ENCODE peak calls at places on chromosomes 16 and 17, in ten cellular contexts. N is right atrium auricular region; W is H9; V is esophagus squamous epithelium; F is CD8-positive, alpha-beta memory T cell; T is cardiac muscle cell; L is A549; J is Panc1; C is body of pancreas; K is heart right ventricle. Z is an unnamed sample. For H3K9me3, the result is how much of the 10 kb centered on the place peaks cover.

GRCh38 chr17:34246436-34246835 is 8.6 kb upstream of the CCL2 start:
- DNase-seq in N (no peak), W (no peak), V (no peak), F (no peak), T (no peak), L (no peak), J (no peak), C (peak), K (no peak), Z (no peak)

GRCh38 chr17:53428913-53429312 is 393.8 kb upstream of the KIF2B start:
- DNase-seq in N (no peak), W (no peak), V (no peak), F (no peak), T (no peak), L (no peak), J (no peak), C (no peak), K (no peak), Z (no peak)

GRCh38 chr16:12171206-12171605 is 194.7 kb downstream of the SNX29 start:
- DNase-seq in N (no peak), W (no peak), V (no peak), F (no peak), T (no peak), L (no peak), J (no peak), C (no peak), K (no peak), Z (no peak)

GRCh38 chr16:65672960-65673359 is 551.1 kb upstream of the CDH11 start:
- DNase-seq in N (no peak), W (no peak), V (no peak), F (no peak), T (no peak), L (no peak), J (no peak), C (no peak), K (no peak), Z (no peak)

GRCh38 chr17:42200702-42201101 is 6.4 kb upstream of the GHDC start:
- DNase-seq in N (peak), W (no peak), V (no peak), F (no peak), T (no peak), L (no peak), J (no peak), C (peak), K (peak), Z (no peak)

GRCh38 chr17:70683936-70684335 is 514.6 kb downstream of the KCNJ2 start:
- DNase-seq in N (no peak), W (no peak), V (no peak), F (no peak), T (no peak), L (no peak), J (no peak), C (no peak), K (no peak), Z (no peak)

GRCh38 chr17:47732399-47733046 is 513 bp upstream of the TBX21 start:
- DNase-seq in N (no peak), W (peak), V (no peak), F (no peak), T (no peak), L (no peak), J (no peak), C (no peak), K (no peak), Z (no peak)

GRCh38 chr17:61426482-61427304 is 25.5 kb upstream of the TBX4 start:
- DNase-seq in N (no peak), W (no peak), V (no peak), F (no peak), T (no peak), L (peak), J (no peak), C (no peak), K (no peak), Z (no peak)

GRCh38 chr17:81685108-81685507 is 1.3 kb downstream of the HGS start:
- DNase-seq in N (no peak), W (no peak), V (no peak), F (no peak), T (no peak), L (no peak), J (no peak), C (no peak), K (no peak), Z (no peak)

GRCh38 chr17:30950669-30951399 is 20.0 kb upstream of the RNF135 start:
- DNase-seq in N (peak), W (no peak), V (no peak), F (no peak), T (no peak), L (peak), J (no peak), C (peak), K (peak), Z (peak)

GRCh38 chr16:12262454-12263180 is 286.1 kb downstream of the SNX29 start:
- DNase-seq in N (no peak), W (no peak), V (no peak), F (no peak), T (no peak), L (peak), J (no peak), C (peak), K (no peak), Z (no peak)

GRCh38 chr17:77566566-77566965 is 391.9 kb upstream of the TNRC6C start:
- DNase-seq in N (no peak), W (no peak), V (no peak), F (no peak), T (no peak), L (no peak), J (no peak), C (no peak), K (no peak), Z (peak)

GRCh38 chr16:31200821-31201510 is 1.6 kb downstream of the PYCARD start:
- DNase-seq in N (no peak), W (no peak), V (no peak), F (peak), T (no peak), L (peak), J (no peak), C (no peak), K (no peak), Z (no peak)

GRCh38 chr17:2468270-2468669 is 43.4 kb downstream of the METTL16 start:
- DNase-seq in N (no peak), W (no peak), V (no peak), F (no peak), T (no peak), L (no peak), J (no peak), C (no peak), K (no peak), Z (no peak)

GRCh38 chr16:89143201-89143741 is 28.3 kb upstream of the CDH15 start:
- DNase-seq in N (no peak), W (no peak), V (no peak), F (no peak), T (no peak), L (no peak), J (no peak), C (no peak), K (no peak), Z (no peak)

GRCh38 chr17:40111221-40112128 is 10.3 kb upstream of the MSL1 start:
- DNase-seq in N (peak), W (peak), V (no peak), F (peak), T (peak), L (peak), J (peak), C (peak), K (peak), Z (peak)

GRCh38 chr16:68553186-68553585 is 14.1 kb downstream of the ZFP90 start:
- DNase-seq in N (no peak), W (no peak), V (no peak), F (no peak), T (no peak), L (no peak), J (no peak), C (no peak), K (no peak), Z (no peak)
- H3K9me3 ChIP-seq in N (half or more), W (under half), V (half or more), F (under half), T (under half), L (half or more), J (under half), C (under half), K (under half), Z (half or more)

DNA sequence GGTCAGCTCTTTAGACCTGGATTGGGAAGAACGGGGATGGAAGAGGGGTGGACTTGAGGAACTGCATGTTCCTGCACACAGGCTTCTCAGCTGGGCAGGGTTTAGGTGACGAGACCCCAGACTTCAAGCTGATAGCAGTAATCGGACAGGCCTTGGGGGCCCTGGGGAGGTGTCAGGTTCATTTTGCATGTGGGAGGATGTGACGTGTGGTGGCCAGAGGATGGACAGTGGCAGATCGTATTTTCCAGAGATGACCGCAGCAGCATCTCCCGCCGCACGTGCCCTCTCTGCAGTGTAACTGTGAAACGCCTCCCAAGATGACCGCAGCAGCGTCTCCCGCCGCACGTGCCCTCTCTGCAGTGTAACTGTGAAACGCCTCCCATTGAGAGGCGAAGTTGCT is 55.9 kb downstream of the RPTOR start:
- DNase-seq in N (no peak), W (no peak), V (no peak), F (no peak), T (no peak), L (no peak), J (no peak), C (no peak), K (no peak), Z (no peak)
- H3K9me3 ChIP-seq in N (under half), W (under half), V (under half), F (under half), T (under half), L (under half), J (under half), C (under half), K (under half), Z (under half)

GRCh38 chr16:35687071-35687470 is 2227.7 kb downstream of the TP53TG3F start:
- DNase-seq in N (no peak), W (no peak), V (no peak), F (no peak), T (no peak), L (no peak), J (no peak), C (no peak), K (no peak), Z (no peak)

GRCh38 chr16:35691057-35691456 is 2231.6 kb downstream of the TP53TG3F start:
- DNase-seq in N (no peak), W (no peak), V (no peak), F (no peak), T (no peak), L (no peak), J (no peak), C (no peak), K (no peak), Z (no peak)

GRCh38 chr16:35690413-35690812 is 2231.0 kb downstream of the TP53TG3F start:
- DNase-seq in N (no peak), W (no peak), V (no peak), F (no peak), T (no peak), L (no peak), J (no peak), C (no peak), K (no peak), Z (no peak)

GRCh38 chr16:35687781-35688180 is 2228.4 kb downstream of the TP53TG3F start:
- DNase-seq in N (no peak), W (no peak), V (no peak), F (no peak), T (no peak), L (no peak), J (no peak), C (no peak), K (no peak), Z (no peak)

GRCh38 chr16:35689764-35690163 is 2230.4 kb downstream of the TP53TG3F start:
- DNase-seq in N (no peak), W (no peak), V (no peak), F (no peak), T (no peak), L (no peak), J (no peak), C (no peak), K (no peak), Z (no peak)
- H3K9me3 ChIP-seq in N (under half), W (half or more), V (under half), F (under half), T (under half), L (under half), J (under half), C (under half), K (under half), Z (under half)

GRCh38 chr17:74879308-74879707 is 6.5 kb upstream of the FDXR start:
- DNase-seq in N (no peak), W (no peak), V (no peak), F (no peak), T (no peak), L (no peak), J (no peak), C (no peak), K (no peak), Z (no peak)
- H3K9me3 ChIP-seq in N (under half), W (under half), V (under half), F (under half), T (under half), L (under half), J (under half), C (under half), K (under half), Z (under half)

GRCh38 chr17:21678451-21679081 is 13.8 kb upstream of the KCNJ18 start:
- DNase-seq in N (no peak), W (no peak), V (no peak), F (no peak), T (no peak), L (no peak), J (no peak), C (peak), K (no peak), Z (peak)

GRCh38 chr17:21677911-21678310 is 14.4 kb upstream of the KCNJ18 start:
- DNase-seq in N (no peak), W (no peak), V (no peak), F (no peak), T (no peak), L (no peak), J (no peak), C (no peak), K (no peak), Z (no peak)

GRCh38 chr17:21679256-21680146 is 12.8 kb upstream of the KCNJ18 start:
- DNase-seq in N (no peak), W (no peak), V (no peak), F (no peak), T (no peak), L (no peak), J (no peak), C (no peak), K (no peak), Z (peak)

GRCh38 chr17:21676281-21677111 is 15.8 kb upstream of the KCNJ18 start:
- DNase-seq in N (no peak), W (no peak), V (no peak), F (no peak), T (no peak), L (no peak), J (no peak), C (no peak), K (no peak), Z (no peak)

DNA sequence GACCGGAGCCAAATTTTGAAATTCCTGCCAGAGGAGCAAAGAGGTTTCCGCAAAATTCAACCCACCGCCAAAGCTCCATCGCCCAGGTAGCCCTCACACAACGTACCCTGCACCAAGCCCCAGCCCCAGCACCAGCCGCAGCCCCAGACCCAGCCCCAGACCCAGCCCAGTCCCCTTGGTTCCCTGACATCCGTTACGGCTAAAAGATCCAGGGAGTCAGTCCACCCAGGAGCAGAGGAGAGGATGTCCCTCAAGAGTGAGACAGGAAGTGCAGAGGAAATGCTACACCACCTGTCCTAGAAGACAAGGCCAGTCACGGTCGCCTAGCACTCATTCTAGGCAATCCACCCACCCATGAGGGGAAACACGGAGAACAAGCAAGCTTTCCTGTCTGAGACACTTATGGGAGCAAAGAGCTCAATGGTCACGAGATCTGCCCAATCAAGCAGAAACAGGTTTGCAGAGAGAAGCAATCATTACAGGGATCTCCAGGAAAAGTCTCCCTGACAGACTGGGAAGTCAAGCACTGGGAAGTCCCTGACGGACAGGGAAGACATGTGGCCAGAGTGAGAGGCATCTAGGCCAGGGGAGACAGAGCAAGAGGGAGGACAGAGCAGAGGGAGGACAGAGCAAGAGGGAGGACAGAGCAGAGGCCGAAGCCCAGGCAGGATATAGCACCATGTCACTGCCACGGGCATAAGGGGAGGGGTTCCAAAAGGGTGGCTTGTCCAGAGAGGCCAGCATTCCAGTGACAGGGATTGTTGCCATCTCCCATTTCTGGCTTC is 15.0 kb upstream of the KCNJ18 start:
- DNase-seq in N (no peak), W (no peak), V (no peak), F (no peak), T (no peak), L (no peak), J (no peak), C (no peak), K (no peak), Z (no peak)
- H3K9me3 ChIP-seq in N (under half), W (half or more), V (under half), F (under half), T (under half), L (under half), J (under half), C (under half), K (under half), Z (under half)

DNA sequence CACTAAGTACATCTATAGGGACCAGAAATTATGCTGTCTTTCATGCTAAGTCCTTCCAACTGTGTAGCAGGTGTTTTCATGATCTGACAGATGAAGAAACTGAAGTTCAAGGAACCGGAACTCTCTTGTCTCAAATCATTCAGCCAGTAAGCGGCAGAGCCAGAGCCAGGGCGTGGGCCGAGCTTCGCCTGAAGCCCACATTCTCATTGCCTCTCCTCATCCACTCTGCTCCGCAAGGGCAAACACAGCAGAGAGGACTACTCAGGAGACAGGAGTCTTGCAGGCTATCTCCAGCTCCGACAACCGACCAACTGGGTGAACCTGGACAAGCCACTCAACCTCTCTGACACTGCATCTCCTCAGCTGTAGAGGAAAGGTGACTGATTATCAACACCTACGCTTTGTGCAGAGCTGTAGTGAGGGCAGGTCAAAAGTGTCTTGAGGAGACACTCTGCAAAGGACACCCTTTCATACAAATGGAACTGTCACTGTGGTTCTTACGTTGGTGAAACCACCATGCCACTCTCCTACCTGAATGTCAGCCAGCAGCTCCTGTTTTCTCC is 72.9 kb downstream of the CYTH1 start:
- DNase-seq in N (no peak), W (no peak), V (no peak), F (no peak), T (no peak), L (no peak), J (no peak), C (no peak), K (no peak), Z (no peak)
- H3K9me3 ChIP-seq in N (under half), W (under half), V (under half), F (under half), T (under half), L (under half), J (under half), C (under half), K (under half), Z (under half)

DNA sequence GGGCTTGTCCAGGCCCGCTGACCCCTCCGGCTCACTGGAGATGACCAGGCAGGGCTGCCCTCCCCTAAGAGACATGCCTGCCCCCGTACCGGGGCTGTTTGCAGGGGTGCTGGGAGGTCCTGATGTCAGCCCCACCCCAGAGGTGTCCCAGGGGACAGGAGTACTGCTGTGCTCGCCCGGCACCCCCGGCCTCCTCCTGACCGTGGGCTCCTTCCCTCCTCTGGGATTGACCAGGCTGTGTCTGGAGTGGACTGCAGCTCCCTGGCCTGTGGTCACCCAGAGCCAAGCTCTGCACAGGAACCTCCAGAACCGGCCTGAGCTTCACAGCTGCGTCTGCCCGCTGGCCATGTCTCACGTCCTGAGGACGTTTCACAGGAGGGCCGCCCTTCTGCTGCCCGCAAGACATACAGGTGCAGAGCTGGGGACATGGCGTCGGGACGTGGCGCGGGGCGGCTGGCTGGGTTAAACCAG is 53.2 kb downstream of the LMF1 start:
- DNase-seq in N (no peak), W (no peak), V (no peak), F (no peak), T (no peak), L (no peak), J (no peak), C (no peak), K (no peak), Z (no peak)
- H3K9me3 ChIP-seq in N (under half), W (under half), V (under half), F (under half), T (under half), L (under half), J (under half), C (under half), K (under half), Z (under half)